ENCODE peak calls at places on chromosomes 3 and 15, in four cellular contexts. B, I, E and P are unnamed samples.

GRCh38 chr15:60213377-60214010 is 184.3 kb downstream of the ANXA2 start:
- DNase-seq in B (no peak), I (no peak), E (no peak), P (no peak)

GRCh38 chr3:69309810-69310209 is 76.1 kb downstream of the FRMD4B start:
- DNase-seq in B (peak), I (no peak), E (no peak), P (peak)

GRCh38 chr3:66038726-66039589 is at the start of gene MAGI1:
- DNase-seq in B (peak), I (peak), E (peak), P (peak)

GRCh38 chr15:86493884-86494283 is 414.2 kb downstream of the AGBL1 start:
- DNase-seq in B (no peak), I (no peak), E (no peak), P (no peak)

GRCh38 chr15:49741721-49742120 is 120.9 kb downstream of the DTWD1 start:
- DNase-seq in B (no peak), I (no peak), E (no peak), P (no peak)

GRCh38 chr3:184480831-184481230 is 80.8 kb upstream of the EPHB3 start:
- DNase-seq in B (no peak), I (no peak), E (no peak), P (no peak)

GRCh38 chr3:181694805-181695660 is 16.7 kb upstream of the SOX2 start:
- DNase-seq in B (no peak), I (no peak), E (no peak), P (no peak)

GRCh38 chr3:87228316-87228715 is 1.2 kb downstream of the CHMP2B start:
- DNase-seq in B (no peak), I (no peak), E (no peak), P (peak)

GRCh38 chr15:40451497-40452158 is 10.9 kb downstream of the BAHD1 start:
- DNase-seq in B (no peak), I (no peak), E (no peak), P (no peak)

GRCh38 chr3:17515445-17516227 is 226.8 kb downstream of the TBC1D5 start:
- DNase-seq in B (no peak), I (no peak), E (no peak), P (no peak)

GRCh38 chr3:177201707-177202397 is 4.6 kb upstream of the TBL1XR1 start:
- DNase-seq in B (no peak), I (no peak), E (no peak), P (no peak)

GRCh38 chr3:76096836-76097587 is 311.7 kb upstream of the ZNF717 start:
- DNase-seq in B (no peak), I (no peak), E (no peak), P (no peak)

GRCh38 chr3:30467596-30468238 is 138.7 kb upstream of the TGFBR2 start:
- DNase-seq in B (no peak), I (no peak), E (no peak), P (no peak)

GRCh38 chr3:11534783-11535081 is 109.0 kb downstream of the VGLL4 start:
- DNase-seq in B (no peak), I (no peak), E (no peak), P (no peak)

GRCh38 chr15:70488002-70488605 is 275.3 kb downstream of the UACA start:
- DNase-seq in B (no peak), I (peak), E (no peak), P (peak)

GRCh38 chr3:115667175-115668065 is 44.1 kb downstream of the GAP43 start:
- DNase-seq in B (no peak), I (no peak), E (no peak), P (no peak)

GRCh38 chr3:110420158-110420641 is 651.4 kb upstream of the NECTIN3 start:
- DNase-seq in B (peak), I (no peak), E (no peak), P (no peak)

GRCh38 chr3:149703474-149703873 is 45.6 kb upstream of the WWTR1 start:
- DNase-seq in B (no peak), I (no peak), E (no peak), P (no peak)

GRCh38 chr15:98881526-98882517 is 125.8 kb downstream of the PGPEP1L start:
- DNase-seq in B (peak), I (peak), E (no peak), P (peak)

GRCh38 chr15:31080618-31081017 is 20.9 kb downstream of the TRPM1 start:
- DNase-seq in B (peak), I (peak), E (peak), P (no peak)

GRCh38 chr3:45105855-45106655 is 40.1 kb downstream of the CDCP1 start:
- DNase-seq in B (peak), I (peak), E (no peak), P (no peak)

GRCh38 chr15:60804551-60804950 is 325.6 kb upstream of the ICE2 start:
- DNase-seq in B (no peak), I (no peak), E (no peak), P (no peak)

GRCh38 chr15:71951134-71951533 is 140.8 kb downstream of the NR2E3 start:
- DNase-seq in B (no peak), I (no peak), E (no peak), P (no peak)

GRCh38 chr15:90205050-90205848 is 4.1 kb downstream of the SEMA4B start:
- DNase-seq in B (no peak), I (no peak), E (no peak), P (no peak)

GRCh38 chr3:52004158-52004787 is 8.6 kb upstream of the RPL29 start:
- DNase-seq in B (no peak), I (no peak), E (no peak), P (peak)

GRCh38 chr3:149180057-149180573 is 41.5 kb downstream of the CP start:
- DNase-seq in B (peak), I (peak), E (no peak), P (peak)

GRCh38 chr3:88101142-88101541 is 42.1 kb downstream of the ZNF654 start:
- DNase-seq in B (no peak), I (no peak), E (no peak), P (no peak)

GRCh38 chr3:16085884-16086608 is 88.4 kb upstream of the GALNT15 start:
- DNase-seq in B (no peak), I (no peak), E (no peak), P (no peak)

GRCh38 chr3:150737874-150738679 is 24.9 kb downstream of the SIAH2 start:
- DNase-seq in B (peak), I (peak), E (no peak), P (peak)

GRCh38 chr3:115792206-115792955 is 169.1 kb downstream of the GAP43 start:
- DNase-seq in B (no peak), I (no peak), E (no peak), P (peak)

GRCh38 chr3:24496529-24497482 is 2.2 kb upstream of the THRB start:
- DNase-seq in B (peak), I (peak), E (no peak), P (peak)

GRCh38 chr15:36117394-36117793 is 462.0 kb upstream of the CDIN1 start:
- DNase-seq in B (no peak), I (no peak), E (no peak), P (no peak)

GRCh38 chr15:49471733-49472132 is 48.7 kb downstream of the FGF7 start:
- DNase-seq in B (no peak), I (no peak), E (no peak), P (no peak)

GRCh38 chr3:128112406-128112968 is 11.1 kb downstream of the RUVBL1 start:
- DNase-seq in B (peak), I (no peak), E (no peak), P (no peak)

GRCh38 chr15:63296195-63296594 is 18.8 kb downstream of the APH1B start:
- DNase-seq in B (no peak), I (no peak), E (no peak), P (no peak)

GRCh38 chr3:58584690-58585004 is 7.5 kb upstream of the FAM107A start:
- DNase-seq in B (no peak), I (no peak), E (no peak), P (no peak)

GRCh38 chr3:129559565-129560079 is 16.6 kb downstream of the H1-8 start:
- DNase-seq in B (no peak), I (no peak), E (no peak), P (no peak)

GRCh38 chr3:129562803-129563202 is 19.8 kb downstream of the H1-8 start:
- DNase-seq in B (no peak), I (no peak), E (no peak), P (no peak)

GRCh38 chr3:129560269-129560787 is 17.4 kb downstream of the H1-8 start:
- DNase-seq in B (no peak), I (peak), E (no peak), P (no peak)

GRCh38 chr3:129561619-129562248 is 18.8 kb downstream of the H1-8 start:
- DNase-seq in B (no peak), I (no peak), E (no peak), P (no peak)

DNA sequence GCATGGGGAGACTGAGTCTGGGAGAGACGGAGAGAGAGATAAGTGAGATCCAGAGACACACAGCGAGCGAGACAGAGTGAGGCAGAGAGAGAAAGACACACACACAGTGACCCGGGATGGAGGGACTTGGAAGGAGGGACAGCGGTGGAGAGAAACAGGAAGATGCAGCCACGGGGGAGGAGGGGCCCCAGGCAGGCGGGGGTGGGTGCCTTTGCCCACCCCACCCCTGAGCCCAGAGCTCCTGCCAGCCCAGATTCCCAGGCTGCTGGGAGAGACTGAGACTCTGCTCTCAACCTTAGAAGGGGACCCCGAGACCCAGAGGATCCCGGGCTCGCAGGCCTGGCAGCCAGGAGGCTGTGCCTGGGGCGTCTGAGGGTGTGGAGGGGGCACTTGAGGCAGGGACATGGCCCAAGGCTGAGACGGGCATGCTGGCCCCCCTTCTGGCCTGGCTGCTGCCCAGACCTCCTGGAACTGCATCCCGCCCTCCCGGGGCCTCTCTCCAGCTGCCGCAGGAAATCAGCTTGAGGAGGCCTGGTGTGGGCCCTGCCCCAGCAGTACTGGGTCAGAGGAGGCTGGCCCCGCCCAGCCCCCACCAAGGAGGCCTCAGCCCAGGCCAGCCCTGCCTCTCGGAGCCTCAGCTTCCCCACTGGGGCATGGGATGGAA is 18.1 kb downstream of the H1-8 start:
- DNase-seq in B (no peak), I (no peak), E (no peak), P (no peak)
- TF ChIP-seq FOSL1 in B (no peak), I (no peak), E (no peak), P (no peak)

DNA sequence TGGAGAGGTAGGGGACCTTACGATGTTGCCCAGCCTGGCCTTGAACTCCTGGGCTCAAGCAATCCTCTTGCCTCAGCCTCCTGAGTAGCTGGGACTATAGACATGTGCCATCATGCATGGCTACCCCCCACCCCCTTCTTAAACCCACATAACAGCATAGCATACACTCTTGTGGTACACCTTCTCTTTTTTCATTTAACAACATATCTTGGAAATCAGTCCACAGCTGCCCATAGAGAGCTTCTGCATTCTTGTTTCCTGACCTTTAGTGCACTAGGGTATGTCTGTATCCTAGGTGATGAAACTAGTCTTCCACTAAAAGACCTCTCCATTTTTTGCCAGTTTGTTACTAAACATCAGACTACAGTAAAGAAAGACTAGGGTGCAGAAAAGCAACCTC is 33.0 kb downstream of the SLC28A1 start:
- DNase-seq in B (no peak), I (no peak), E (no peak), P (no peak)
- TF ChIP-seq JUND in B (no peak), I (no peak), E (no peak), P (no peak)

GRCh38 chr15:58321034-58321433 is 110.8 kb upstream of the LIPC start:
- DNase-seq in B (no peak), I (no peak), E (no peak), P (no peak)

GRCh38 chr15:58327958-58328357 is 103.8 kb upstream of the LIPC start:
- DNase-seq in B (no peak), I (no peak), E (no peak), P (no peak)

GRCh38 chr15:58330468-58330793 is 101.4 kb upstream of the LIPC start:
- DNase-seq in B (no peak), I (no peak), E (no peak), P (no peak)

GRCh38 chr15:58329781-58330467 is 101.9 kb upstream of the LIPC start:
- DNase-seq in B (no peak), I (no peak), E (no peak), P (no peak)

GRCh38 chr15:58324533-58324932 is 107.3 kb upstream of the LIPC start:
- DNase-seq in B (no peak), I (no peak), E (no peak), P (no peak)
- TF ChIP-seq FOSL1 in B (no peak), I (no peak), E (no peak), P (no peak)

GRCh38 chr3:50118237-50118636 is 29.5 kb downstream of the RBM5 start:
- DNase-seq in B (no peak), I (no peak), E (no peak), P (no peak)
- TF ChIP-seq JUND in B (no peak), I (no peak), E (no peak), P (no peak)

GRCh38 chr3:50243552-50243895 is 7.5 kb downstream of the GNAI2 start:
- DNase-seq in B (no peak), I (no peak), E (no peak), P (no peak)

GRCh38 chr3:50242778-50243551 is 7.0 kb downstream of the GNAI2 start:
- DNase-seq in B (no peak), I (no peak), E (no peak), P (no peak)

GRCh38 chr3:50242371-50242770 is 6.4 kb downstream of the GNAI2 start:
- DNase-seq in B (no peak), I (no peak), E (no peak), P (no peak)

GRCh38 chr3:50239649-50240048 is 3.6 kb downstream of the GNAI2 start:
- DNase-seq in B (no peak), I (no peak), E (no peak), P (no peak)

DNA sequence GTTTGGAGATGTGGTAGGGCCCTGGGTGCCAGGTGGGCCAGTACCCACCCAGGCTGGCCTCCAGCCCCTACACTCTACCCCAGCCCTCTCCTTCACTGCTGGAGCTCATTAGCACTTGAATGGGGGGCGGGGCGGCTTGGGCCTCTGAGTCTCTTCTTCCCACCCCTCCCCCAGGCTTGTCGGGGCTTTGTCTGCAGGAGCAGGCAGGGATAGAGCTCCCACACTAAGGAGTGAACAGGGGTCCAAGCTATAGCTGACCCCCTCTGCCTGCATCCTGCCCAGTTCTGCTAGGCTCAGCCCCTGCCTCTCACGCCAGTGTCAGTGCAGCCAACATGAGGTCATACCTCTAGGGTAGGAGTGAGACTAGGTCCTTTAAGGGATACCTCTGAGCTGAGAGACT is 5.2 kb downstream of the GNAI2 start:
- DNase-seq in B (no peak), I (no peak), E (no peak), P (no peak)
- TF ChIP-seq FOSL1 in B (no peak), I (no peak), E (no peak), P (no peak)

GRCh38 chr3:194386610-194387009 is 12.5 kb downstream of the GP5 start:
- DNase-seq in B (no peak), I (no peak), E (no peak), P (no peak)

GRCh38 chr3:194386066-194386465 is 13.0 kb downstream of the GP5 start:
- DNase-seq in B (no peak), I (no peak), E (no peak), P (no peak)

GRCh38 chr3:194387926-194388418 is 11.1 kb downstream of the GP5 start:
- DNase-seq in B (no peak), I (no peak), E (no peak), P (no peak)

GRCh38 chr3:194389269-194389668 is 9.8 kb downstream of the GP5 start:
- DNase-seq in B (no peak), I (no peak), E (no peak), P (no peak)

DNA sequence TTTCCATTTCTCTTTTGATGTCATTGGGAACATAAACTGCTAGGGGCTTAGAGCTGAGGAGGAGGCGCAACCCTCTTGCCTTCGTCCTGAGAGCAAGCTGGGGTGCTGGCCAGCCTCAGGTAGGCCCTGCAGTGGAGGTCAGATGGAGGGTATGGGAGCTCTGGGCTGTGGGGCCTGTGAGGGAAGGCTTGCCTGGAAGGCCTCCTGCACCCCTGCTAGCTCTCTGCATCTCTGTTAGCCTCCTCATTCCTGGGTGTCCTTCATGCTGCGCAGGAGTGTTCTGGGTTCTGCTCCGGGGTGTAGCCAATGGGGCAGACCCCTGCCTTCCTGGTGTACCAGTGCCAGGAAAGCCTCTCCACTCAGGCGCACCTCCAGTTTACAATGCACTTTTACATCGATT is 11.8 kb downstream of the GP5 start:
- DNase-seq in B (no peak), I (no peak), E (no peak), P (no peak)
- TF ChIP-seq JUND in B (no peak), I (no peak), E (no peak), P (no peak)

DNA sequence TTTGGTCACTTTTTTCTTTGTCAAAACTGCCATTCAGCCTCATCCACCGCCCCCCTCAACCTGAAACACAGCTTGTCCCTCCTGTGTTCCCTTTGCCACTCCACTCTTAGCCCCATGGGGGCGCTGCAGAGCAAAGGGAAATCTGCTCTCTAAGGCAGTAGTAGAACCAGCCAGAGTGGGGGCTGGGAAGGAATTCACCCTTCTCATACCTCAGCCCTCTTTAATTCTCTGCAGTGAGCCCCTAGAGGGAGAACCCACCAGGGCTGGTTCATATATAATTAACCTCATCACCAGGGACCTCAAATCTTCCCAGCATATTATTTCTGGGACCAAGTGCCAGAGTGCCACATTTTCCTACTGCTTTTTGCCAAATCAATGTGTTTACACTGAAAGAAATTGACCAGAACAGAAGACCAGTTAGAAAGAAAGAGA is 2.8 kb upstream of the BCL6 start:
- DNase-seq in B (peak), I (peak), E (peak), P (peak)
- TF ChIP-seq FOSL1 in B (no peak), I (no peak), E (no peak), P (no peak)

GRCh38 chr15:92449476-92449875 is 55.8 kb downstream of the ST8SIA2 start:
- DNase-seq in B (no peak), I (no peak), E (no peak), P (no peak)
- TF ChIP-seq JUND in B (no peak), I (no peak), E (no peak), P (no peak)

GRCh38 chr3:118011910-118012309 is 1022.7 kb downstream of the IGSF11 start:
- DNase-seq in B (no peak), I (no peak), E (no peak), P (no peak)
- TF ChIP-seq FOSL1 in B (no peak), I (no peak), E (no peak), P (no peak)

GRCh38 chr15:88506628-88507027 is 39.1 kb downstream of the MRPS11 start:
- DNase-seq in B (no peak), I (no peak), E (no peak), P (no peak)
- TF ChIP-seq JUND in B (no peak), I (no peak), E (no peak), P (no peak)